ENCODE peak calls at places on chromosomes 7 and 10, in five cellular contexts. One of them, this sample, is unnamed.

GRCh38 chr7:411677-412312 is 107.9 kb downstream of the PDGFA start:
- DNase-seq in left ventricle myocardium inferior: peak
- DNase-seq in stomach: no peak
- DNase-seq in HFFc6: no peak
- DNase-seq in dorsolateral prefrontal cortex: no peak
- DNase-seq in this sample: no peak

GRCh38 chr10:103648951-103649532 is 155.5 kb downstream of the NEURL1 start:
- DNase-seq in HFFc6: peak
- DNase-seq in dorsolateral prefrontal cortex: no peak
- DNase-seq in left ventricle myocardium inferior: no peak
- DNase-seq in stomach: no peak
- DNase-seq in this sample: no peak

GRCh38 chr7:79531116-79531515 is 77.6 kb upstream of the MAGI2 start:
- DNase-seq in left ventricle myocardium inferior: no peak
- DNase-seq in HFFc6: no peak
- DNase-seq in stomach: no peak
- DNase-seq in dorsolateral prefrontal cortex: no peak
- DNase-seq in this sample: no peak

GRCh38 chr7:74627699-74628411 is 29.7 kb upstream of the GTF2I start:
- DNase-seq in dorsolateral prefrontal cortex: no peak
- DNase-seq in left ventricle myocardium inferior: no peak
- DNase-seq in stomach: no peak
- DNase-seq in HFFc6: no peak
- DNase-seq in this sample: no peak

GRCh38 chr7:142811154-142811737 is 40.5 kb downstream of the PRSS2 start:
- DNase-seq in dorsolateral prefrontal cortex: no peak
- DNase-seq in left ventricle myocardium inferior: no peak
- DNase-seq in HFFc6: peak
- DNase-seq in stomach: no peak
- DNase-seq in this sample: no peak

GRCh38 chr7:84060000-84060399 is 134.6 kb downstream of the SEMA3A start:
- DNase-seq in left ventricle myocardium inferior: no peak
- DNase-seq in stomach: no peak
- DNase-seq in dorsolateral prefrontal cortex: no peak
- DNase-seq in HFFc6: no peak
- DNase-seq in this sample: no peak

GRCh38 chr10:77351386-77351785 is 286.2 kb downstream of the KCNMA1 start:
- DNase-seq in HFFc6: peak
- DNase-seq in dorsolateral prefrontal cortex: no peak
- DNase-seq in left ventricle myocardium inferior: no peak
- DNase-seq in stomach: no peak
- DNase-seq in this sample: no peak

GRCh38 chr10:100100651-100101525 is 19.2 kb upstream of the CPN1 start:
- DNase-seq in dorsolateral prefrontal cortex: no peak
- DNase-seq in left ventricle myocardium inferior: no peak
- DNase-seq in HFFc6: peak
- DNase-seq in stomach: no peak
- DNase-seq in this sample: no peak

GRCh38 chr10:83764681-83765080 is 374.6 kb upstream of the GHITM start:
- DNase-seq in left ventricle myocardium inferior: no peak
- DNase-seq in dorsolateral prefrontal cortex: no peak
- DNase-seq in HFFc6: no peak
- DNase-seq in stomach: no peak
- DNase-seq in this sample: no peak

GRCh38 chr10:36336315-36336714 is 694.2 kb upstream of the FZD8 start:
- DNase-seq in stomach: no peak
- DNase-seq in left ventricle myocardium inferior: no peak
- DNase-seq in dorsolateral prefrontal cortex: no peak
- DNase-seq in HFFc6: no peak
- DNase-seq in this sample: no peak

GRCh38 chr7:120060283-120060682 is 212.7 kb upstream of the KCND2 start:
- DNase-seq in left ventricle myocardium inferior: no peak
- DNase-seq in stomach: no peak
- DNase-seq in HFFc6: no peak
- DNase-seq in dorsolateral prefrontal cortex: no peak
- DNase-seq in this sample: no peak

GRCh38 chr10:117439243-117439912 is 64.1 kb upstream of the PDZD8 start:
- DNase-seq in left ventricle myocardium inferior: peak
- DNase-seq in stomach: no peak
- DNase-seq in HFFc6: peak
- DNase-seq in dorsolateral prefrontal cortex: no peak
- DNase-seq in this sample: no peak

GRCh38 chr7:11261470-11261869 is 287.8 kb downstream of the PHF14 start:
- DNase-seq in HFFc6: no peak
- DNase-seq in left ventricle myocardium inferior: no peak
- DNase-seq in stomach: peak
- DNase-seq in dorsolateral prefrontal cortex: no peak
- DNase-seq in this sample: no peak

GRCh38 chr7:130490888-130491771 is 755 bp upstream of the MEST start:
- DNase-seq in HFFc6: no peak
- DNase-seq in dorsolateral prefrontal cortex: no peak
- DNase-seq in left ventricle myocardium inferior: no peak
- DNase-seq in stomach: peak
- DNase-seq in this sample: no peak

GRCh38 chr7:90592036-90592435 is 4.1 kb upstream of the CDK14 start:
- DNase-seq in stomach: no peak
- DNase-seq in dorsolateral prefrontal cortex: no peak
- DNase-seq in HFFc6: no peak
- DNase-seq in left ventricle myocardium inferior: no peak
- DNase-seq in this sample: no peak

GRCh38 chr10:72260588-72261322 is 13.0 kb upstream of the DDIT4 start:
- DNase-seq in stomach: peak
- DNase-seq in HFFc6: peak
- DNase-seq in dorsolateral prefrontal cortex: peak
- DNase-seq in left ventricle myocardium inferior: peak
- DNase-seq in this sample: peak

GRCh38 chr10:49254556-49255318 is 44.2 kb upstream of the C10orf71 start:
- DNase-seq in dorsolateral prefrontal cortex: no peak
- DNase-seq in HFFc6: no peak
- DNase-seq in stomach: no peak
- DNase-seq in left ventricle myocardium inferior: no peak
- DNase-seq in this sample: no peak

GRCh38 chr10:75111906-75112703 is 649 bp downstream of the SAMD8 start:
- DNase-seq in left ventricle myocardium inferior: no peak
- DNase-seq in HFFc6: peak
- DNase-seq in dorsolateral prefrontal cortex: no peak
- DNase-seq in stomach: peak
- DNase-seq in this sample: no peak

GRCh38 chr10:51552879-51553278 is 146.5 kb downstream of the CSTF2T start:
- DNase-seq in left ventricle myocardium inferior: no peak
- DNase-seq in HFFc6: no peak
- DNase-seq in stomach: no peak
- DNase-seq in dorsolateral prefrontal cortex: no peak
- DNase-seq in this sample: no peak

GRCh38 chr7:100358027-100358856 is at the start of gene PILRB:
- DNase-seq in dorsolateral prefrontal cortex: no peak
- DNase-seq in left ventricle myocardium inferior: no peak
- DNase-seq in HFFc6: no peak
- DNase-seq in stomach: no peak
- DNase-seq in this sample: no peak

GRCh38 chr7:150003304-150003810 is 129.6 kb downstream of the ATP6V0E2 start:
- DNase-seq in stomach: no peak
- DNase-seq in left ventricle myocardium inferior: no peak
- DNase-seq in HFFc6: no peak
- DNase-seq in dorsolateral prefrontal cortex: no peak
- DNase-seq in this sample: no peak

GRCh38 chr10:3805791-3806381 is 20.9 kb upstream of the KLF6 start:
- DNase-seq in HFFc6: peak
- DNase-seq in stomach: no peak
- DNase-seq in dorsolateral prefrontal cortex: no peak
- DNase-seq in left ventricle myocardium inferior: peak
- DNase-seq in this sample: no peak

GRCh38 chr7:138902156-138902555 is 79.0 kb downstream of the KIAA1549 start:
- DNase-seq in left ventricle myocardium inferior: no peak
- DNase-seq in dorsolateral prefrontal cortex: no peak
- DNase-seq in stomach: no peak
- DNase-seq in HFFc6: no peak
- DNase-seq in this sample: no peak

GRCh38 chr7:2607122-2607912 is 24.5 kb upstream of the TTYH3 start:
- DNase-seq in HFFc6: no peak
- DNase-seq in stomach: no peak
- DNase-seq in left ventricle myocardium inferior: peak
- DNase-seq in dorsolateral prefrontal cortex: no peak
- DNase-seq in this sample: no peak

GRCh38 chr7:101816499-101817030 is 861 bp upstream of the CUX1 start:
- DNase-seq in HFFc6: no peak
- DNase-seq in left ventricle myocardium inferior: peak
- DNase-seq in stomach: peak
- DNase-seq in dorsolateral prefrontal cortex: no peak
- DNase-seq in this sample: no peak

GRCh38 chr10:113496124-113496523 is 56.7 kb upstream of the HABP2 start:
- DNase-seq in dorsolateral prefrontal cortex: no peak
- DNase-seq in left ventricle myocardium inferior: no peak
- DNase-seq in HFFc6: no peak
- DNase-seq in stomach: no peak
- DNase-seq in this sample: no peak

GRCh38 chr7:128672927-128673517 is 930 bp downstream of the GARIN1A start:
- DNase-seq in left ventricle myocardium inferior: no peak
- DNase-seq in HFFc6: no peak
- DNase-seq in stomach: no peak
- DNase-seq in dorsolateral prefrontal cortex: no peak
- DNase-seq in this sample: no peak

GRCh38 chr7:89887489-89887888 is 266.8 kb upstream of the STEAP1 start:
- DNase-seq in dorsolateral prefrontal cortex: no peak
- DNase-seq in stomach: no peak
- DNase-seq in HFFc6: no peak
- DNase-seq in left ventricle myocardium inferior: no peak
- DNase-seq in this sample: no peak

GRCh38 chr10:86348321-86349210 is 18.0 kb downstream of the GRID1 start:
- DNase-seq in left ventricle myocardium inferior: no peak
- DNase-seq in dorsolateral prefrontal cortex: no peak
- DNase-seq in stomach: no peak
- DNase-seq in HFFc6: no peak
- DNase-seq in this sample: no peak

GRCh38 chr7:43199333-43199732 is 86.9 kb downstream of the HECW1 start:
- DNase-seq in dorsolateral prefrontal cortex: no peak
- DNase-seq in stomach: no peak
- DNase-seq in left ventricle myocardium inferior: no peak
- DNase-seq in HFFc6: peak
- DNase-seq in this sample: no peak

GRCh38 chr7:66626236-66626957 is 2.3 kb upstream of the KCTD7 start:
- DNase-seq in stomach: no peak
- DNase-seq in left ventricle myocardium inferior: no peak
- DNase-seq in dorsolateral prefrontal cortex: no peak
- DNase-seq in HFFc6: peak
- DNase-seq in this sample: no peak

GRCh38 chr10:131869344-131869743 is 31.5 kb upstream of the PPP2R2D start:
- DNase-seq in HFFc6: no peak
- DNase-seq in stomach: no peak
- DNase-seq in left ventricle myocardium inferior: no peak
- DNase-seq in dorsolateral prefrontal cortex: no peak
- DNase-seq in this sample: no peak

GRCh38 chr7:17472939-17473338 is 174.5 kb downstream of the AHR start:
- DNase-seq in stomach: no peak
- DNase-seq in dorsolateral prefrontal cortex: no peak
- DNase-seq in HFFc6: no peak
- DNase-seq in left ventricle myocardium inferior: no peak
- DNase-seq in this sample: no peak

GRCh38 chr10:360653-361052 is 225.4 kb downstream of the ZMYND11 start:
- DNase-seq in HFFc6: no peak
- DNase-seq in left ventricle myocardium inferior: no peak
- DNase-seq in stomach: no peak
- DNase-seq in dorsolateral prefrontal cortex: no peak
- DNase-seq in this sample: no peak

GRCh38 chr7:132368246-132368900 is 207.9 kb downstream of the PLXNA4 start:
- DNase-seq in left ventricle myocardium inferior: no peak
- DNase-seq in stomach: no peak
- DNase-seq in HFFc6: no peak
- DNase-seq in dorsolateral prefrontal cortex: no peak
- DNase-seq in this sample: no peak

GRCh38 chr7:81616951-81617350 is 152.9 kb downstream of the HGF start:
- DNase-seq in HFFc6: peak
- DNase-seq in left ventricle myocardium inferior: no peak
- DNase-seq in dorsolateral prefrontal cortex: no peak
- DNase-seq in stomach: no peak
- DNase-seq in this sample: no peak
- TF ChIP-seq CTCF in HFFc6: peak
- TF ChIP-seq CTCF in left ventricle myocardium inferior: no peak
- TF ChIP-seq CTCF in dorsolateral prefrontal cortex: no peak
- TF ChIP-seq CTCF in stomach: no peak
- TF ChIP-seq CTCF in this sample: no peak

GRCh38 chr7:41693150-41693997 is 9.5 kb downstream of the INHBA start:
- DNase-seq in left ventricle myocardium inferior: no peak
- DNase-seq in dorsolateral prefrontal cortex: no peak
- DNase-seq in stomach: no peak
- DNase-seq in HFFc6: no peak
- DNase-seq in this sample: no peak
- TF ChIP-seq CTCF in left ventricle myocardium inferior: peak
- TF ChIP-seq CTCF in dorsolateral prefrontal cortex: no peak
- TF ChIP-seq CTCF in stomach: no peak
- TF ChIP-seq CTCF in HFFc6: peak
- TF ChIP-seq CTCF in this sample: peak

DNA sequence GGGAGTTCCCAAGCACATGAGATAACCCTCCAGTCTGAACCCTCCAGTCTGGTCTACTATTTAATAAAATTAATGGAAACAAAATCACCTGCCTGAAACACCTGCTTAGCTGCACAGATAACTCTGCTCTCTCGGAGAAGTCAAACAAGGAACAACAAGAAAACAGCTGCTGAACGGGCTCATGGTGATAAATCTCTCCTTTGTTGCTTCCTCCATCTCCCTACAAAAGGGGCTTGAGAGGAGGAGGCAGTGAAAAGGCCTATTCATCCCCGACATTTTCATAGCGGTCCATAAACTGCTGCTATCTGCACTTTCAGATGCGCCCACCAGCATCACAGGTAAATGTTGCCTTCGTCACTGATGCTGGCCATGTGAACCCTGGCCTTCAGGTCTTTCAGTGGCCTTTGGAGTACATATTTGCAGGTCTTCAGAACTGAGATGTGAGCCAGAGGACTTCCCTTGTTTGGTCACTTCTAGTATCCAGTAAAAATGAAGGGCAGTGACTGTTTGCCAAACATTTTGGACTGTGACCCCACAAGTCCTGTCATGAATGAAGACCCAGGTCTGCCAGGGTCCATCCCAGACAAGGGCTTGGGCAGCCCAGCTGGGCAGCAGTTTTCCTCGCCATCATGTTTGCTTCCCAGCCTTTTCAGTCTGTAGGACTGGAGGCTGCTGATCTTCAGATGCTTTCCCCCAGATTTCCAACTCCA is 15.9 kb downstream of the FKBP6 start:
- DNase-seq in HFFc6: no peak
- DNase-seq in dorsolateral prefrontal cortex: no peak
- DNase-seq in stomach: no peak
- DNase-seq in left ventricle myocardium inferior: no peak
- DNase-seq in this sample: no peak
- TF ChIP-seq CTCF in HFFc6: no peak
- TF ChIP-seq CTCF in dorsolateral prefrontal cortex: no peak
- TF ChIP-seq CTCF in stomach: no peak
- TF ChIP-seq CTCF in left ventricle myocardium inferior: no peak
- TF ChIP-seq CTCF in this sample: no peak

DNA sequence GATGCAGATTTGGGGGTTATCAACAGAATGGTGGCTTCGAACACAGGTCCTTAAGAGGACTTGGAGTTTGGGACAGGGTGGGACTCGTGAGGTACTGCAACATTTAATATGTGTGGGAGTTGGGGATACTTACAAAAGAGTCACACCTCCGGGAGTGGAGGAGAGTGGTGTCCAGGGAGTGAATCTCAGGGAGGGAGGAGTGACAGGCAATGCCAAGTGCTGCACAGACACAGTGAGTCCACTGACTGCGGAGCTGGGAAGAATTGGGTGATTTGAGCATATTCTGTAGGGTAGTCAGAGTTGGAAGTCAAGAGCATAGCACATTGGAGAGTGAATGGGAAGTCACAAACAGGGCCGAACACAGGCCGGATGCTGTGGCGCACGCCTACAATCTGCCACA is 5.1 kb downstream of the UBE3C start:
- DNase-seq in dorsolateral prefrontal cortex: no peak
- DNase-seq in HFFc6: no peak
- DNase-seq in stomach: no peak
- DNase-seq in left ventricle myocardium inferior: no peak
- DNase-seq in this sample: no peak
- TF ChIP-seq CTCF in dorsolateral prefrontal cortex: no peak
- TF ChIP-seq CTCF in HFFc6: no peak
- TF ChIP-seq CTCF in stomach: no peak
- TF ChIP-seq CTCF in left ventricle myocardium inferior: no peak
- TF ChIP-seq CTCF in this sample: no peak